ENCODE peak calls at places on chromosomes 16 and 17, in nine cellular contexts. L, B, P, W, Y, E, U, G and C are unnamed samples.

GRCh38 chr17:63015824-63016223 is 49.8 kb downstream of the TANC2 start:
- DNase-seq in L (no peak), B (no peak), U (no peak), W (no peak), P (no peak), Y (no peak), G (no peak), E (no peak), C (no peak)

GRCh38 chr16:51151951-51152663 is 1.0 kb upstream of the SALL1 start:
- DNase-seq in E (peak), B (no peak), W (no peak), Y (peak), P (peak), U (no peak), G (peak), L (no peak), C (peak)

GRCh38 chr17:37220609-37220953 is 155.2 kb upstream of the C17orf78 start:
- DNase-seq in E (peak), L (peak), G (peak), W (no peak), P (peak), Y (no peak), U (peak), B (no peak), C (peak)

GRCh38 chr17:48048321-48049140 is at the start of gene NFE2L1:
- DNase-seq in W (no peak), Y (peak), U (peak), B (peak), G (peak), P (peak), L (peak), E (peak), C (peak)

GRCh38 chr16:48194828-48195566 is 39.2 kb upstream of the ABCC12 start:
- DNase-seq in E (no peak), W (no peak), U (no peak), Y (no peak), L (no peak), P (peak), B (peak), G (peak), C (no peak)

GRCh38 chr17:47604268-47604927 is 45.3 kb upstream of the KPNB1 start:
- DNase-seq in G (no peak), W (no peak), L (no peak), U (no peak), Y (no peak), P (peak), B (no peak), E (no peak), C (peak)

GRCh38 chr17:80261159-80261894 is 675 bp downstream of the RNF213 start:
- DNase-seq in E (peak), L (peak), P (no peak), W (peak), B (peak), Y (peak), U (no peak), G (peak), C (peak)

GRCh38 chr16:81585785-81586184 is 141.2 kb downstream of the CMIP start:
- DNase-seq in U (no peak), L (peak), G (no peak), B (peak), E (peak), P (no peak), Y (no peak), W (no peak), C (no peak)

GRCh38 chr16:70804153-70804728 is 3.3 kb upstream of the VAC14 start:
- DNase-seq in Y (no peak), P (peak), W (no peak), E (no peak), U (no peak), G (no peak), B (no peak), L (no peak), C (peak)

GRCh38 chr17:42675984-42676423 is 790 bp downstream of the PLEKHH3 start:
- DNase-seq in B (peak), P (no peak), U (no peak), Y (peak), L (no peak), G (peak), E (peak), W (no peak), C (peak)

GRCh38 chr17:39098474-39099090 is 52.9 kb downstream of the PLXDC1 start:
- DNase-seq in U (no peak), B (no peak), G (peak), Y (no peak), E (no peak), P (no peak), L (peak), W (no peak), C (no peak)

GRCh38 chr17:79073016-79073705 is 1.5 kb upstream of the ENGASE start:
- DNase-seq in E (no peak), W (no peak), P (no peak), G (no peak), U (no peak), B (no peak), Y (peak), L (no peak), C (no peak)

GRCh38 chr16:77683845-77684526 is 38.3 kb upstream of the NUDT7 start:
- DNase-seq in G (no peak), W (no peak), Y (no peak), B (no peak), E (no peak), L (no peak), P (no peak), U (no peak), C (no peak)

GRCh38 chr16:2364638-2365210 is 24.2 kb upstream of the ABCA3 start:
- DNase-seq in P (no peak), W (no peak), E (peak), L (no peak), U (no peak), Y (no peak), G (no peak), B (no peak), C (peak)

GRCh38 chr17:37570527-37571093 is 38.6 kb downstream of the SYNRG start:
- DNase-seq in G (peak), P (peak), E (peak), U (peak), B (peak), Y (no peak), W (no peak), L (peak), C (peak)

GRCh38 chr17:51165680-51166197 is 472 bp upstream of the NME2 start:
- DNase-seq in W (no peak), G (peak), B (peak), L (peak), P (no peak), E (peak), Y (no peak), U (no peak), C (no peak)

GRCh38 chr17:38428150-38428642 is at the start of gene ARHGAP23:
- DNase-seq in P (peak), Y (peak), E (no peak), G (peak), U (peak), L (peak), W (no peak), B (peak), C (peak)

GRCh38 chr16:68473358-68474064 is 25.2 kb upstream of the SMPD3 start:
- DNase-seq in E (no peak), G (no peak), P (no peak), Y (no peak), L (peak), U (no peak), W (no peak), B (no peak), C (no peak)